ENCODE peak calls at places on chromosomes 12 and 14, in eight cellular contexts. One of them, this sample, is unnamed.

GRCh38 chr14:76502638-76503037 is 126.7 kb downstream of the ESRRB start:
- DNase-seq in fibroblast of pulmonary artery: no peak
- DNase-seq in IMR-90: no peak
- DNase-seq in A673: no peak
- DNase-seq in foreskin fibroblast: no peak
- DNase-seq in thyroid gland: no peak
- DNase-seq in body of pancreas: no peak
- DNase-seq in NT2/D1: no peak
- DNase-seq in this sample: no peak

GRCh38 chr12:54749191-54749818 is 101.1 kb upstream of the DCD start:
- DNase-seq in fibroblast of pulmonary artery: peak
- DNase-seq in IMR-90: peak
- DNase-seq in A673: peak
- DNase-seq in foreskin fibroblast: peak
- DNase-seq in thyroid gland: peak
- DNase-seq in body of pancreas: peak
- DNase-seq in NT2/D1: peak
- DNase-seq in this sample: no peak

GRCh38 chr12:116839287-116839830 is 41.9 kb downstream of the HRK start:
- DNase-seq in fibroblast of pulmonary artery: no peak
- DNase-seq in IMR-90: no peak
- DNase-seq in A673: no peak
- DNase-seq in foreskin fibroblast: no peak
- DNase-seq in thyroid gland: no peak
- DNase-seq in body of pancreas: no peak
- DNase-seq in NT2/D1: no peak
- DNase-seq in this sample: no peak

GRCh38 chr14:68552597-68552996 is 240.3 kb downstream of the ZFP36L1 start:
- DNase-seq in fibroblast of pulmonary artery: peak
- DNase-seq in IMR-90: peak
- DNase-seq in A673: peak
- DNase-seq in foreskin fibroblast: peak
- DNase-seq in thyroid gland: no peak
- DNase-seq in body of pancreas: no peak
- DNase-seq in NT2/D1: no peak
- DNase-seq in this sample: no peak

GRCh38 chr14:52769889-52770288 is 21.5 kb downstream of the GNPNAT1 start:
- DNase-seq in fibroblast of pulmonary artery: no peak
- DNase-seq in IMR-90: no peak
- DNase-seq in A673: no peak
- DNase-seq in foreskin fibroblast: peak
- DNase-seq in thyroid gland: no peak
- DNase-seq in body of pancreas: no peak
- DNase-seq in NT2/D1: no peak
- DNase-seq in this sample: no peak

GRCh38 chr14:104252256-104253215 is 114.1 kb downstream of the KIF26A start:
- DNase-seq in fibroblast of pulmonary artery: no peak
- DNase-seq in IMR-90: no peak
- DNase-seq in A673: no peak
- DNase-seq in foreskin fibroblast: no peak
- DNase-seq in thyroid gland: no peak
- DNase-seq in body of pancreas: no peak
- DNase-seq in NT2/D1: no peak
- DNase-seq in this sample: peak

GRCh38 chr12:11635341-11635740 is 14.1 kb upstream of the ETV6 start:
- DNase-seq in fibroblast of pulmonary artery: no peak
- DNase-seq in IMR-90: no peak
- DNase-seq in A673: no peak
- DNase-seq in foreskin fibroblast: no peak
- DNase-seq in thyroid gland: no peak
- DNase-seq in body of pancreas: no peak
- DNase-seq in NT2/D1: no peak
- DNase-seq in this sample: no peak

GRCh38 chr12:50579757-50580267 is 75.0 kb downstream of the DIP2B start:
- DNase-seq in fibroblast of pulmonary artery: no peak
- DNase-seq in IMR-90: peak
- DNase-seq in A673: no peak
- DNase-seq in foreskin fibroblast: no peak
- DNase-seq in thyroid gland: no peak
- DNase-seq in body of pancreas: peak
- DNase-seq in NT2/D1: no peak
- DNase-seq in this sample: no peak

GRCh38 chr12:42360747-42361403 is 34.9 kb downstream of the PPHLN1 start:
- DNase-seq in fibroblast of pulmonary artery: peak
- DNase-seq in IMR-90: peak
- DNase-seq in A673: peak
- DNase-seq in foreskin fibroblast: no peak
- DNase-seq in thyroid gland: no peak
- DNase-seq in body of pancreas: no peak
- DNase-seq in NT2/D1: no peak
- DNase-seq in this sample: no peak

GRCh38 chr14:100403802-100404201 is 80.7 kb downstream of the SLC25A47 start:
- DNase-seq in fibroblast of pulmonary artery: no peak
- DNase-seq in IMR-90: no peak
- DNase-seq in A673: no peak
- DNase-seq in foreskin fibroblast: no peak
- DNase-seq in thyroid gland: no peak
- DNase-seq in body of pancreas: no peak
- DNase-seq in NT2/D1: no peak
- DNase-seq in this sample: no peak

GRCh38 chr14:75794615-75795038 is 133.6 kb downstream of the TTLL5 start:
- DNase-seq in fibroblast of pulmonary artery: peak
- DNase-seq in IMR-90: peak
- DNase-seq in A673: no peak
- DNase-seq in foreskin fibroblast: peak
- DNase-seq in thyroid gland: no peak
- DNase-seq in body of pancreas: no peak
- DNase-seq in NT2/D1: no peak
- DNase-seq in this sample: no peak

GRCh38 chr12:119288559-119288958 is 46.0 kb upstream of the CCDC60 start:
- DNase-seq in fibroblast of pulmonary artery: no peak
- DNase-seq in IMR-90: no peak
- DNase-seq in A673: no peak
- DNase-seq in foreskin fibroblast: no peak
- DNase-seq in thyroid gland: no peak
- DNase-seq in body of pancreas: no peak
- DNase-seq in NT2/D1: no peak
- DNase-seq in this sample: no peak

GRCh38 chr14:93765032-93765626 is 23.2 kb downstream of the PRIMA1 start:
- DNase-seq in fibroblast of pulmonary artery: no peak
- DNase-seq in IMR-90: no peak
- DNase-seq in A673: no peak
- DNase-seq in foreskin fibroblast: no peak
- DNase-seq in thyroid gland: no peak
- DNase-seq in body of pancreas: no peak
- DNase-seq in NT2/D1: no peak
- DNase-seq in this sample: no peak

GRCh38 chr12:29234965-29235364 is 85.9 kb downstream of the FAR2 start:
- DNase-seq in fibroblast of pulmonary artery: peak
- DNase-seq in IMR-90: peak
- DNase-seq in A673: peak
- DNase-seq in foreskin fibroblast: no peak
- DNase-seq in thyroid gland: no peak
- DNase-seq in body of pancreas: no peak
- DNase-seq in NT2/D1: no peak
- DNase-seq in this sample: no peak

GRCh38 chr12:241266-241665 is 21.4 kb downstream of the SLC6A13 start:
- DNase-seq in fibroblast of pulmonary artery: no peak
- DNase-seq in IMR-90: no peak
- DNase-seq in A673: no peak
- DNase-seq in foreskin fibroblast: no peak
- DNase-seq in thyroid gland: no peak
- DNase-seq in body of pancreas: no peak
- DNase-seq in NT2/D1: no peak
- DNase-seq in this sample: no peak

GRCh38 chr14:33103489-33103888 is 164.8 kb downstream of the NPAS3 start:
- DNase-seq in fibroblast of pulmonary artery: no peak
- DNase-seq in IMR-90: no peak
- DNase-seq in A673: no peak
- DNase-seq in foreskin fibroblast: no peak
- DNase-seq in thyroid gland: no peak
- DNase-seq in body of pancreas: no peak
- DNase-seq in NT2/D1: no peak
- DNase-seq in this sample: no peak

GRCh38 chr14:30977752-30978151 is 47.7 kb upstream of the AP4S1 start:
- DNase-seq in fibroblast of pulmonary artery: no peak
- DNase-seq in IMR-90: no peak
- DNase-seq in A673: no peak
- DNase-seq in foreskin fibroblast: no peak
- DNase-seq in thyroid gland: no peak
- DNase-seq in body of pancreas: no peak
- DNase-seq in NT2/D1: no peak
- DNase-seq in this sample: no peak

GRCh38 chr14:30974628-30975027 is 50.8 kb upstream of the AP4S1 start:
- DNase-seq in fibroblast of pulmonary artery: peak
- DNase-seq in IMR-90: peak
- DNase-seq in A673: no peak
- DNase-seq in foreskin fibroblast: peak
- DNase-seq in thyroid gland: no peak
- DNase-seq in body of pancreas: no peak
- DNase-seq in NT2/D1: no peak
- DNase-seq in this sample: no peak

GRCh38 chr14:30971586-30971985 is 53.9 kb upstream of the AP4S1 start:
- DNase-seq in fibroblast of pulmonary artery: no peak
- DNase-seq in IMR-90: no peak
- DNase-seq in A673: no peak
- DNase-seq in foreskin fibroblast: no peak
- DNase-seq in thyroid gland: no peak
- DNase-seq in body of pancreas: no peak
- DNase-seq in NT2/D1: no peak
- DNase-seq in this sample: no peak

GRCh38 chr14:30972882-30973582 is 52.4 kb upstream of the AP4S1 start:
- DNase-seq in fibroblast of pulmonary artery: no peak
- DNase-seq in IMR-90: no peak
- DNase-seq in A673: no peak
- DNase-seq in foreskin fibroblast: no peak
- DNase-seq in thyroid gland: no peak
- DNase-seq in body of pancreas: no peak
- DNase-seq in NT2/D1: no peak
- DNase-seq in this sample: no peak
- H3K4me3 ChIP-seq in fibroblast of pulmonary artery: no peak
- H3K4me3 ChIP-seq in IMR-90: no peak
- H3K4me3 ChIP-seq in A673: no peak
- H3K4me3 ChIP-seq in foreskin fibroblast: no peak
- H3K4me3 ChIP-seq in thyroid gland: no peak
- H3K4me3 ChIP-seq in body of pancreas: no peak
- H3K4me3 ChIP-seq in NT2/D1: no peak
- H3K4me3 ChIP-seq in this sample: no peak

DNA sequence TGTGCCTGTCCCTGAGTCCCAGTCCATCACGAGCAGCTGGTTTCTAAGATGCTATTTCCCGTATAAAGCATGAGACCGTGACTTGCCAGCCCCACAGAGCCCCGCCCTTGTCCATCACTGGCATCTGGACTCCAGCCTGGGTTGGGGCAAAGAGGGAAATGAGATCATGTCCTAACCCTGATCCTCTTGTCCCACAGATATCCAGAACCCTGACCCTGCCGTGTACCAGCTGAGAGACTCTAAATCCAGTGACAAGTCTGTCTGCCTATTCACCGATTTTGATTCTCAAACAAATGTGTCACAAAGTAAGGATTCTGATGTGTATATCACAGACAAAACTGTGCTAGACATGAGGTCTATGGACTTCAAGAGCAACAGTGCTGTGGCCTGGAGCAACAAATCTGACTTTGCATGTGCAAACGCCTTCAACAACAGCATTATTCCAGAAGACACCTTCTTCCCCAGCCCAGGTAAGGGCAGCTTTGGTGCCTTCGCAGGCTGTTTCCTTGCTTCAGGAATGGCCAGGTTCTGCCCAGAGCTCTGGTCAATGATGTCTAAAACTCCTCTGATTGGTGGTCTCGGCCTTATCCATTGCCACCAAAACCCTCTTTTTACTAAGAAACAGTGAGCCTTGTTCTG is 41.6 kb downstream of the DAD1 start:
- DNase-seq in fibroblast of pulmonary artery: no peak
- DNase-seq in IMR-90: no peak
- DNase-seq in A673: no peak
- DNase-seq in foreskin fibroblast: peak
- DNase-seq in thyroid gland: no peak
- DNase-seq in body of pancreas: no peak
- DNase-seq in NT2/D1: no peak
- DNase-seq in this sample: no peak
- H3K4me3 ChIP-seq in fibroblast of pulmonary artery: no peak
- H3K4me3 ChIP-seq in IMR-90: no peak
- H3K4me3 ChIP-seq in A673: no peak
- H3K4me3 ChIP-seq in foreskin fibroblast: no peak
- H3K4me3 ChIP-seq in thyroid gland: no peak
- H3K4me3 ChIP-seq in body of pancreas: no peak
- H3K4me3 ChIP-seq in NT2/D1: no peak
- H3K4me3 ChIP-seq in this sample: no peak

GRCh38 chr12:46230985-46231384 is 37.9 kb downstream of the SLC38A1 start:
- DNase-seq in fibroblast of pulmonary artery: no peak
- DNase-seq in IMR-90: no peak
- DNase-seq in A673: no peak
- DNase-seq in foreskin fibroblast: no peak
- DNase-seq in thyroid gland: no peak
- DNase-seq in body of pancreas: no peak
- DNase-seq in NT2/D1: no peak
- DNase-seq in this sample: no peak

GRCh38 chr12:46233418-46233817 is 35.4 kb downstream of the SLC38A1 start:
- DNase-seq in fibroblast of pulmonary artery: no peak
- DNase-seq in IMR-90: no peak
- DNase-seq in A673: peak
- DNase-seq in foreskin fibroblast: no peak
- DNase-seq in thyroid gland: no peak
- DNase-seq in body of pancreas: peak
- DNase-seq in NT2/D1: no peak
- DNase-seq in this sample: no peak

GRCh38 chr12:46237381-46238045 is 31.3 kb downstream of the SLC38A1 start:
- DNase-seq in fibroblast of pulmonary artery: no peak
- DNase-seq in IMR-90: no peak
- DNase-seq in A673: no peak
- DNase-seq in foreskin fibroblast: no peak
- DNase-seq in thyroid gland: no peak
- DNase-seq in body of pancreas: no peak
- DNase-seq in NT2/D1: no peak
- DNase-seq in this sample: no peak

GRCh38 chr12:46233985-46234384 is 34.9 kb downstream of the SLC38A1 start:
- DNase-seq in fibroblast of pulmonary artery: no peak
- DNase-seq in IMR-90: no peak
- DNase-seq in A673: no peak
- DNase-seq in foreskin fibroblast: no peak
- DNase-seq in thyroid gland: no peak
- DNase-seq in body of pancreas: no peak
- DNase-seq in NT2/D1: no peak
- DNase-seq in this sample: no peak
- H3K4me3 ChIP-seq in fibroblast of pulmonary artery: no peak
- H3K4me3 ChIP-seq in IMR-90: no peak
- H3K4me3 ChIP-seq in A673: no peak
- H3K4me3 ChIP-seq in foreskin fibroblast: no peak
- H3K4me3 ChIP-seq in thyroid gland: no peak
- H3K4me3 ChIP-seq in body of pancreas: no peak
- H3K4me3 ChIP-seq in NT2/D1: no peak
- H3K4me3 ChIP-seq in this sample: no peak

DNA sequence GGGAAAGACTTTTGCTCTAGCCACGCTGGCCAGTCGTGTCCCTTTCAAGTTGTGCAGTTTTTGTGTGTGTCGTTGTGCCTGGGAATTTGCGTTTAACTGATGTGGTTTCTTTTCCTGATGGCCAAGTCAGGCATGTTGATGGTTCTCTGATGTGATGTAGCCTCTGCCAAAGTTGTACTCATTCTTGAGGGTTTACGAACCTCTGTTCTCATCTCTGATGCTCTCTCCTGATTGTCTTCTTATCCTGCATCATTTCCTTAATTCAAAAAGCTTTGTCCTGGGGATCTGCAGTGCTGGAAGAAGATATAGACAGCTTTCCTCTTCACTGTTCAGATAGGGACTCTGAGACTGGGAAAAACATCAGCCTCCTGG is 25.4 kb downstream of the CD9 start:
- DNase-seq in fibroblast of pulmonary artery: peak
- DNase-seq in IMR-90: no peak
- DNase-seq in A673: no peak
- DNase-seq in foreskin fibroblast: no peak
- DNase-seq in thyroid gland: no peak
- DNase-seq in body of pancreas: no peak
- DNase-seq in NT2/D1: no peak
- DNase-seq in this sample: no peak
- H3K4me3 ChIP-seq in fibroblast of pulmonary artery: no peak
- H3K4me3 ChIP-seq in IMR-90: no peak
- H3K4me3 ChIP-seq in A673: no peak
- H3K4me3 ChIP-seq in foreskin fibroblast: no peak
- H3K4me3 ChIP-seq in thyroid gland: no peak
- H3K4me3 ChIP-seq in body of pancreas: no peak
- H3K4me3 ChIP-seq in NT2/D1: no peak
- H3K4me3 ChIP-seq in this sample: no peak